ENCODE peak calls at places on chromosomes 7 and 10, in four cellular contexts. K, P, G and Z are unnamed samples.

GRCh38 chr7:66631471-66631870 is 2.8 kb downstream of the KCTD7 start:
- DNase-seq in P (no peak), G (no peak), K (no peak), Z (no peak)

GRCh38 chr10:33099748-33100147 is 141.7 kb upstream of the ITGB1 start:
- DNase-seq in P (no peak), K (no peak), G (no peak), Z (no peak)

GRCh38 chr10:99967961-99968360 is 41.8 kb downstream of the DNMBP start:
- DNase-seq in P (no peak), K (no peak), G (no peak), Z (no peak)

GRCh38 chr10:26987851-26988250 is 112.4 kb downstream of the ANKRD26 start:
- DNase-seq in K (no peak), P (no peak), G (no peak), Z (no peak)

GRCh38 chr10:260819-261429 is 125.7 kb downstream of the ZMYND11 start:
- DNase-seq in G (no peak), K (no peak), P (no peak), Z (no peak)

GRCh38 chr10:81177651-81178244 is 640.0 kb downstream of the SH2D4B start:
- DNase-seq in G (no peak), P (no peak), K (no peak), Z (no peak)

GRCh38 chr7:41814888-41815287 is 112.0 kb upstream of the INHBA start:
- DNase-seq in G (no peak), P (no peak), K (no peak), Z (no peak)

GRCh38 chr10:104104926-104105325 is 17.0 kb upstream of the SFR1 start:
- DNase-seq in K (no peak), P (no peak), G (no peak), Z (no peak)

GRCh38 chr10:73969224-73969811 is 28.6 kb upstream of the VCL start:
- DNase-seq in P (no peak), K (no peak), G (no peak), Z (no peak)

GRCh38 chr7:45924283-45924682 is 3.2 kb upstream of the IGFBP3 start:
- DNase-seq in K (peak), P (no peak), G (no peak), Z (peak)

GRCh38 chr10:3907514-3907913 is 122.5 kb upstream of the KLF6 start:
- DNase-seq in P (no peak), K (no peak), G (no peak), Z (no peak)

GRCh38 chr10:102322914-102323313 is 72.6 kb upstream of the NFKB2 start:
- DNase-seq in P (no peak), G (no peak), K (no peak), Z (no peak)

GRCh38 chr10:48681749-48682148 is 2.9 kb upstream of the WDFY4 start:
- DNase-seq in P (no peak), G (no peak), K (no peak), Z (no peak)

GRCh38 chr7:17497136-17497535 is 198.7 kb downstream of the AHR start:
- DNase-seq in G (no peak), K (no peak), P (no peak), Z (no peak)

GRCh38 chr10:62083868-62084267 is 182.4 kb downstream of the ARID5B start:
- DNase-seq in P (no peak), K (peak), G (no peak), Z (no peak)

GRCh38 chr7:122006687-122007086 is 133.7 kb downstream of the PTPRZ1 start:
- DNase-seq in K (no peak), G (no peak), P (no peak), Z (no peak)

GRCh38 chr7:5344342-5344741 is 61.6 kb downstream of the SLC29A4 start:
- DNase-seq in G (no peak), P (no peak), K (no peak), Z (no peak)

GRCh38 chr7:4745971-4746919 is 29.2 kb upstream of the AP5Z1 start:
- DNase-seq in P (no peak), G (no peak), K (peak), Z (peak)

GRCh38 chr10:130889240-130889639 is 422.3 kb downstream of the TCERG1L start:
- DNase-seq in G (no peak), P (no peak), K (no peak), Z (no peak)

GRCh38 chr10:75696536-75696935 is 265.1 kb downstream of the LRMDA start:
- DNase-seq in K (no peak), G (no peak), P (no peak), Z (no peak)

GRCh38 chr7:13276977-13277376 is 589.5 kb downstream of the ARL4A start:
- DNase-seq in K (no peak), G (no peak), P (no peak), Z (no peak)

GRCh38 chr10:8049874-8050560 is 4.5 kb upstream of the GATA3 start:
- DNase-seq in K (peak), P (no peak), G (no peak), Z (no peak)

GRCh38 chr10:119651514-119652327 is 541 bp downstream of the BAG3 start:
- DNase-seq in P (no peak), K (no peak), G (peak), Z (no peak)

GRCh38 chr10:24289235-24289634 is 80.3 kb downstream of the KIAA1217 start:
- DNase-seq in P (no peak), K (no peak), G (no peak), Z (no peak)

GRCh38 chr10:78783753-78784152 is 285.0 kb upstream of the ZMIZ1 start:
- DNase-seq in G (no peak), K (no peak), P (no peak), Z (no peak)

GRCh38 chr10:84429926-84430520 is 101.6 kb downstream of the CCSER2 start:
- DNase-seq in G (peak), K (peak), P (no peak), Z (peak)

GRCh38 chr10:5582736-5583135 is 58.0 kb downstream of the CALML3 start:
- DNase-seq in G (no peak), P (no peak), K (no peak), Z (no peak)

GRCh38 chr10:21523007-21523406 is 2.5 kb downstream of the SKIDA1 start:
- DNase-seq in P (no peak), G (no peak), K (no peak), Z (no peak)

GRCh38 chr10:115005771-115006170 is 67.8 kb downstream of the TRUB1 start:
- DNase-seq in P (no peak), K (no peak), G (no peak), Z (no peak)

GRCh38 chr7:7609330-7609729 is 31.2 kb upstream of the UMAD1 start:
- DNase-seq in G (no peak), P (no peak), K (no peak), Z (no peak)

GRCh38 chr7:8442814-8443304 is 9.4 kb downstream of the NXPH1 start:
- DNase-seq in P (no peak), G (no peak), K (peak), Z (no peak)

GRCh38 chr7:143519411-143520131 is 41.9 kb downstream of the TAS2R41 start:
- DNase-seq in G (no peak), K (peak), P (no peak), Z (no peak)

GRCh38 chr7:151060416-151061234 is 1.2 kb downstream of the SLC4A2 start:
- DNase-seq in G (no peak), K (peak), P (no peak), Z (peak)

GRCh38 chr7:97847791-97848190 is 24.4 kb downstream of the ASNS start:
- DNase-seq in K (no peak), G (no peak), P (no peak), Z (no peak)

GRCh38 chr7:107854989-107855388 is 36.0 kb upstream of the DLD start:
- DNase-seq in G (no peak), K (peak), P (no peak), Z (no peak)

DNA sequence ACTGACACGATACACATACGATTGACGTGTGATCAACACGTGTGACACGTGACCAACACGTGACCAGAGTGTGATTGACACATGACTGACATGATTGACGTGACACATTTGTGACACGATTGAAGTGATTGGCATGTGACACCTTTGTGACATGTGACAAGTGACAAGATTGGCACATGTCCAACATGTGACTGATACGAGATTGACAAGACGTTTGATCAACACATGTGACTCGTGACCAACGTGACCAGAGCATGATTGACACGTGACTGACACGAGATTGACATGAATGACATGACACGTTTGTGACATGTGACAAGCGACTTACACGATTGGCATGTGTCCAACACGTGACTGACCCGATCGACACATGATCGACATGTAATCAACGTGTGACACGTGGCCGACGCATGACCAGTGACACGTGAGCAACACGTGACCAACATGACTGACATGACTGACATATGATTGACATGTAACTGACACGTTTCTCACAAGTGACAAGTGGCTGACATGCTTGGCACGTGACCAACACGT is 22.0 kb downstream of the CRPPA start:
- DNase-seq in P (no peak), K (peak), G (no peak), Z (no peak)
- TF ChIP-seq POLR2A in P (no peak), K (no peak), G (no peak), Z (no peak)

DNA sequence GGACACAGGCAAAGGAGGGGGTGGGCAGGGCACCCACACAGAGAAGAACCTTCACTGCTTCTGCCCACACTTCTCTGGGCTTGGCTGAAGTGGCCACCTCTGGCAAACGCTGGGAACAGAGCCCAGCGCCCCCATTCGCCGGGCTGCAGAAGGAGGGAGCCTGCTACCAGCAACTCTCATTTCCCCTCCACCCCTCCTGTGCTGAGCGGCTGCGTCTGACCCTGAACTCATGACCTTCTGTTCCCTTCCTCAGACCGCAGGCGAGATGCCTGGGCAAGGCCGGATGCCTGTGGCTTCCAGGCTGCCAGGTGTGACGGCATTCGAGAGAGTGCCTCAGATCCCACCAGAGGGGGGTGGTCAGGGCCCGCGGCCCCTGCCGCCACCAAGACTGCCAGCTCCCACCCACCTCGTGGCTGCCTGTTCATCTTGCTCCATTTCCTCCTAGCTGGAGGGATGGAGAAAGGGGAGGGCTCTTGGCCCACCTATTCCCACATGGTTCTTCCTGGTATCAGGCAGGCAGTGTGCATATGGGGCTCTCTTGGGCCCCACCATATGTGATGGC is 19.8 kb downstream of the DNAJB12 start:
- DNase-seq in G (peak), K (peak), P (peak), Z (no peak)
- TF ChIP-seq POLR2A in G (no peak), K (peak), P (peak), Z (no peak)

GRCh38 chr10:82815680-82816079 is 940.7 kb downstream of the NRG3 start:
- DNase-seq in K (no peak), G (no peak), P (no peak), Z (no peak)

GRCh38 chr10:82811621-82812020 is 936.6 kb downstream of the NRG3 start:
- DNase-seq in P (no peak), K (peak), G (no peak), Z (no peak)

GRCh38 chr10:82814635-82815034 is 939.6 kb downstream of the NRG3 start:
- DNase-seq in K (no peak), P (no peak), G (no peak), Z (no peak)

GRCh38 chr10:82813856-82814255 is 938.9 kb downstream of the NRG3 start:
- DNase-seq in K (peak), G (no peak), P (no peak), Z (no peak)
- TF ChIP-seq POLR2A in K (no peak), G (no peak), P (no peak), Z (no peak)

GRCh38 chr10:97400665-97401454 is at the start of gene RRP12:
- DNase-seq in P (peak), K (peak), G (peak), Z (peak)
- TF ChIP-seq POLR2A in P (peak), K (no peak), G (peak), Z (peak)

GRCh38 chr10:113858541-113858940 is 4.1 kb downstream of the NHLRC2 start:
- DNase-seq in G (no peak), P (no peak), K (peak), Z (no peak)
- TF ChIP-seq POLR2A in G (no peak), P (no peak), K (no peak), Z (no peak)